ENCODE peak calls at places on chromosome 18, in ten cellular contexts. U is retinal pigment epithelial cell, S is foreskin keratinocyte, P is neural progenitor cell, W is mesothelial cell of epicardium, G is GM06990, B is AG09319, J is GM13977, Y is B cell, K is left ventricle myocardium inferior. T is an unnamed sample.

GRCh38 chr18:26386002-26386401 is 159.8 kb downstream of the TAF4B start:
- DNase-seq in U (peak), W (no peak), K (no peak), S (peak), J (no peak), P (no peak), G (no peak), B (peak), Y (no peak), T (no peak)

GRCh38 chr18:76493213-76494107 is 1.6 kb downstream of the ZNF516 start:
- DNase-seq in G (no peak), B (no peak), J (no peak), U (no peak), P (peak), S (peak), W (peak), K (no peak), Y (no peak), T (no peak)

GRCh38 chr18:9362869-9363268 is 28.3 kb downstream of the TWSG1 start:
- DNase-seq in B (no peak), P (no peak), G (no peak), U (no peak), Y (no peak), K (no peak), J (no peak), S (peak), W (no peak), T (no peak)

GRCh38 chr18:79139206-79139605 is 70.0 kb downstream of the ATP9B start:
- DNase-seq in K (no peak), B (no peak), J (no peak), Y (no peak), U (no peak), G (no peak), P (no peak), W (no peak), S (no peak), T (no peak)

GRCh38 chr18:49228182-49228581 is 232.3 kb downstream of the DYM start:
- DNase-seq in B (no peak), W (no peak), G (no peak), S (no peak), J (no peak), Y (no peak), K (no peak), U (no peak), P (no peak), T (no peak)

GRCh38 chr18:22378672-22379282 is 38.9 kb downstream of the CTAGE1 start:
- DNase-seq in B (no peak), K (no peak), Y (no peak), P (peak), G (no peak), W (no peak), U (no peak), S (peak), J (no peak), T (no peak)

GRCh38 chr18:54734059-54734458 is 94.2 kb upstream of the RAB27B start:
- DNase-seq in B (peak), U (peak), Y (no peak), G (no peak), S (peak), W (no peak), J (no peak), K (no peak), P (no peak), T (no peak)

GRCh38 chr18:7953085-7953958 is 386.2 kb downstream of the PTPRM start:
- DNase-seq in Y (no peak), U (no peak), K (no peak), S (no peak), B (no peak), G (peak), P (no peak), J (peak), W (no peak), T (peak)

GRCh38 chr18:80253236-80253635 is 5.9 kb upstream of the PARD6G start:
- DNase-seq in S (no peak), U (no peak), W (no peak), K (no peak), Y (no peak), G (no peak), B (no peak), J (no peak), P (no peak), T (no peak)

GRCh38 chr18:76905821-76906220 is 83.5 kb downstream of the ZNF236 start:
- DNase-seq in J (no peak), S (no peak), G (no peak), B (no peak), P (no peak), K (no peak), Y (no peak), W (no peak), U (no peak), T (no peak)

GRCh38 chr18:74453011-74453571 is 4.0 kb downstream of the DIPK1C start:
- DNase-seq in S (no peak), W (peak), B (no peak), J (no peak), Y (no peak), P (peak), U (peak), G (no peak), K (no peak), T (no peak)

GRCh38 chr18:37534627-37535026 is 31.0 kb downstream of the CELF4 start:
- DNase-seq in B (no peak), U (no peak), W (no peak), S (no peak), Y (no peak), J (no peak), K (no peak), G (no peak), P (no peak), T (no peak)

GRCh38 chr18:7414459-7414858 is 152.7 kb upstream of the PTPRM start:
- DNase-seq in J (no peak), W (no peak), K (peak), Y (no peak), S (peak), B (no peak), P (no peak), U (peak), G (no peak), T (no peak)

GRCh38 chr18:43525149-43525548 is 247.9 kb upstream of the SYT4 start:
- DNase-seq in P (no peak), S (no peak), W (no peak), G (no peak), K (no peak), J (no peak), Y (no peak), B (no peak), U (no peak), T (no peak)

GRCh38 chr18:39653221-39653620 is 2087.6 kb upstream of the CELF4 start:
- DNase-seq in K (no peak), U (no peak), B (no peak), Y (no peak), P (no peak), S (no peak), J (no peak), G (no peak), W (no peak), T (no peak)

DNA sequence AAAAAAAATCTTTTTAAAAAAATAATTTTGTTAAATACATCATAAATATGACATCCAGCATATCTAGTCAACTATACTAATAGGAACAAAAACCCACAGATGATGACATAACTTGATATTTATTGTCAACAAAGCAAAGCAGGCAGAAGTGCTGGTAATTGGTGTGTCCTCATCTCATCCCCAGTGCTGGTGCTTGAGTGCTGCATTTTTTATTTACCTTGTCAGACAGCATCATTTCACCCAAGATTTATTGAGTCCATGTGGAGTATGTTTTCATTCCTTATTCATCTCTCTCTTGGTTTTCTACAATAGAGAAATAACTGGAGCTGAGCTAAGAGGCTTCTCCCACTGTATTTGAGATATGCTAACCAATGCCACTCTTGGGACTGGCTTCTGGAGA is 191.6 kb upstream of the SLC14A2 start:
- DNase-seq in B (no peak), S (no peak), G (no peak), K (no peak), P (no peak), U (no peak), Y (no peak), W (no peak), J (no peak), T (no peak)
- TF ChIP-seq CTCF in B (no peak), S (no peak), G (no peak), K (no peak), P (no peak), U (no peak), Y (no peak), W (no peak), J (no peak), T (no peak)

GRCh38 chr18:24446453-24446852 is 14.0 kb upstream of the HRH4 start:
- DNase-seq in K (no peak), S (no peak), G (peak), W (no peak), J (no peak), U (no peak), B (no peak), P (no peak), Y (no peak), T (no peak)

GRCh38 chr18:24443870-24444269 is 16.6 kb upstream of the HRH4 start:
- DNase-seq in P (no peak), G (no peak), J (no peak), U (no peak), Y (no peak), W (no peak), K (no peak), B (no peak), S (no peak), T (no peak)

GRCh38 chr18:24447961-24448360 is 12.5 kb upstream of the HRH4 start:
- DNase-seq in B (no peak), K (no peak), G (no peak), P (no peak), Y (no peak), U (no peak), W (no peak), J (no peak), S (no peak), T (no peak)

DNA sequence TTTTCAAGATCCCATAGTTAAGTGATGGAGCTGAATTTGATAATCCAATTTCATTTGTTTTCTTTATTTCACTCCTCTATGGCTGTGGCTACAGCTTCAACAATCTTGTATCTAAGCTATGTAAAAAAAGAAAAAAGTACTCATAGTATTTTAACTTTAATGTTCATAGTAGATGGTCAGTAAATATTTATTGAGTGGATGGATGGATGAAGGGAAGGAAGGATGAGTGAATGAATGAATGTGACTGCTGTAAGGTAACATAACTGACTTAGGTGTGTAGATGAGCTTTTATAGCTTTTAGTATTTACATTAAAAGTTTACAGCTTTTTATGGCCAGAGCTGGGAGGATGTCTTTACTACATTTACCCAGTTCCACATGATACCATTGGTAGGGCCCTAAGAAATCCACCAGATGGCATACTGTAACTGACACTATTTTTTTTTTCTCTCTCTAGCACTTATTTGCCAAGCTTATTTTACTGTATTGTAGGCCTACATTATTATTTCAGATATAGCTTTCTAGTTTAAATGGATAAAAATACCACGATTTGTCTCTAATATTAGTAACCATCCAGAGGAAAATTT is 13.4 kb upstream of the HRH4 start:
- DNase-seq in J (no peak), G (no peak), K (no peak), B (no peak), W (no peak), Y (no peak), S (no peak), P (no peak), U (no peak), T (no peak)
- TF ChIP-seq CTCF in J (no peak), G (no peak), K (peak), B (no peak), W (no peak), Y (no peak), S (peak), P (peak), U (peak), T (no peak)

GRCh38 chr18:69599377-69599776 is 198.7 kb downstream of the DOK6 start:
- DNase-seq in U (no peak), S (no peak), P (no peak), G (no peak), K (no peak), Y (no peak), J (no peak), W (no peak), B (no peak), T (no peak)

GRCh38 chr18:69596345-69596744 is 195.7 kb downstream of the DOK6 start:
- DNase-seq in Y (no peak), P (no peak), K (no peak), U (no peak), W (no peak), G (no peak), B (no peak), J (no peak), S (no peak), T (no peak)

DNA sequence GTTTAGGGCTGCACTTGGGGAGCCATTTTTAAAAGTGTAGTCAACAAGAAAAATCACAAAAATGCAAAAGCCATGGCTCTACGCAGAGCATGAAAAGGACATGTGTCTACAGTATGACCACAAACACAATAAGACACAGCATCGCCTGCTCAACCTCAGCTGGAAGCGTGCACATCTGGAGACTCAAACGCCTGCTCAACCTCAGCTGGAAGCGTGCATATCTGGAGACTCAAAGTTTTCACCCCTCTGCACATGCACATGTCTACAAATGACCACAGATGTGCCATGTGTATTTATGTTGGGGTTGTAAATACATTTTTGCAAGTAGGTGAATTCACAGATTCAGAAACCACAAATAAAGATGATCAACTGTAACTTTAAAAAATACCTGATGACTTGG is 196.9 kb downstream of the DOK6 start:
- DNase-seq in J (no peak), G (no peak), P (no peak), B (no peak), W (no peak), S (no peak), K (no peak), Y (no peak), U (no peak), T (no peak)
- TF ChIP-seq CTCF in J (no peak), G (no peak), P (no peak), B (no peak), W (no peak), S (no peak), K (no peak), Y (no peak), U (no peak), T (no peak)

DNA sequence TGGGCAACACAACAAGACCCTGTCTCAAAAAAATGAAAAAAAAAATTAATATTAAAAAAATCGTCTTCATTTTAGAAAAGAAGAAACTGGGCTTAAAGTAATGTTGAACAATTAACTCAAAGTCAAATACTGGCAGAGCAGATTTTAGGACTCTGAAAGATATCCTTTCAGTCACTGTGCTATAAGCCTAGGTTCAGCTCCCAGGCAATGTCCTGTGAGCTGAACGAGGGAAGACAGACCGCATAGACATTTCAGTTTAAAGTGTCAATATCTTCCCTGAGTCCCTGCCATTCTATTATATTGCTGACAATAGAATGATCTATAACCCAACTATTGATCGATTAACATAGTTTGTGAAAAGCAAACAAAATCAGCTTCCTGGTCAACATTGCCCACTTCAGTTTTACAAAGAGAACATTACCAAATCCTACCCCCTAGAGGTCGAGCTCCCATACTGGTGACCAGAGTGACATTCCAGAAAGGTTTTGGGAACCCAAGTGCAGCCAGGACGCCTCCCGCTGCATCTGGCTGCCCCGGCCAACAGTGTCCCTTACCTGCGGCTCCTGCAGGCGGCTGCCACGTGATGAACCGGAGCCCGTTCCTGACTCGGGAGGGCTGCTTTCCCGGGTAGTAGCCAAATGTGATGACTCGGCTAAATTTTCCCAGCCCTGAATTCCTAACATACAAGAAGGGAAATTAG is 639 bp downstream of the MRO start:
- DNase-seq in K (peak), B (no peak), S (peak), J (no peak), W (peak), P (peak), Y (no peak), U (no peak), G (no peak), T (no peak)
- TF ChIP-seq CTCF in K (no peak), B (no peak), S (peak), J (no peak), W (no peak), P (no peak), Y (no peak), U (peak), G (peak), T (peak)

GRCh38 chr18:12276736-12277554 is 22.8 kb downstream of the CIDEA start:
- DNase-seq in Y (no peak), J (no peak), W (no peak), U (no peak), S (no peak), K (no peak), G (no peak), B (no peak), P (no peak), T (no peak)

GRCh38 chr18:12279781-12280531 is 25.8 kb downstream of the CIDEA start:
- DNase-seq in S (no peak), G (no peak), P (no peak), Y (no peak), B (no peak), U (no peak), W (no peak), K (no peak), J (no peak), T (no peak)

GRCh38 chr18:12278765-12279682 is 24.9 kb downstream of the CIDEA start:
- DNase-seq in K (peak), S (peak), U (peak), W (peak), Y (no peak), P (peak), J (no peak), G (no peak), B (peak), T (no peak)

GRCh38 chr18:12274793-12275192 is 20.6 kb downstream of the CIDEA start:
- DNase-seq in U (no peak), S (no peak), P (no peak), B (no peak), W (no peak), J (no peak), G (no peak), Y (no peak), K (no peak), T (no peak)

DNA sequence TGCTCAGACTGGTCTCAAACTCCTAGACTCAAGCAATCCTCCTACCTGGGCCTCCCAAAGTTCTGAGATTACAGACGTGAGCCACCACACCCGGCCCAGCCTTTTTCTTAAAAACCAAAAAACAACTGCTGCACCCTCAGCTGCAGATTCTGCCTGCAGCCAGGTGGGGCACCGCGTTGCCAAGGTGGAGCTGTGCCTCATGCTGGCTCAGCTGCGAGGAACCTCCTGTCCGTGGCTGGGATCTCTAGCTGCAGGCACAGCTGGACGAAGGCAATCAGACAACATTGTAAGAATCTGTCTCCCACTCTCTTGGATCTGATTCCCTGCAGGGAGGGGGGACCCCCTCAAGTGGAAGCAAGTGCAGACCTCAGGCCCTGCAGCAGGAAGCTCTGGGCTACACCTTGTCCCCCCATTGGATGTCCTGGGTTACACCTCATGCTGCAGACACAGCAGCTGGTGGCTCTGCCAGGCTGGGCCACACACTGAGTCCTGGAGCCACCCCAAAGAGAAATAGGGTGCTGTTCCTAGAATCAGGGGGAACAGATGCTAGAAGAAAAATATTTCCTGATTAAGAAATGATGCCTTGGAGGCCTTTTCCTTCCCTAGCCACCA is 24.1 kb downstream of the CIDEA start:
- DNase-seq in P (peak), W (no peak), Y (no peak), U (no peak), G (no peak), S (peak), J (no peak), B (no peak), K (no peak), T (no peak)
- TF ChIP-seq CTCF in P (peak), W (no peak), Y (no peak), U (peak), G (peak), S (peak), J (no peak), B (no peak), K (no peak), T (peak)